ENCODE peak calls at places on chromosomes 2 and 18, in seven cellular contexts. E is activated gamma-delta T cell treated with Interleukin-2 at 50 U/mL for 16 hours; A is caudate nucleus; C is KBM-7; O is activated T-cell treated with anti-CD3 and anti-CD28 coated beads, Interleukin-2, amount 50 U/mL, for 4 hours; Z is GM03348; V is germinal center. Q is an unnamed sample.

GRCh38 chr2:160570386-160570785 is 76.8 kb upstream of the RBMS1 start:
- DNase-seq in O (no peak), A (no peak), C (peak; percentile 8), V (no peak), E (no peak), Z (no peak), Q (no peak)

GRCh38 chr18:63207154-63207790 is 112.3 kb downstream of the BCL2 start:
- DNase-seq in O (peak; percentile 14), C (no peak), V (peak; percentile 45), A (no peak), E (no peak), Z (no peak), Q (peak; percentile 71)

GRCh38 chr18:25463726-25464125 is 111.8 kb upstream of the ZNF521 start:
- DNase-seq in A (no peak), V (no peak), C (no peak), E (no peak), O (no peak), Z (no peak), Q (no peak)

GRCh38 chr18:9389706-9390105 is 55.1 kb downstream of the TWSG1 start:
- DNase-seq in C (no peak), O (no peak), A (no peak), E (no peak), V (no peak), Z (no peak), Q (no peak)

GRCh38 chr2:137950238-137950637 is 14.0 kb upstream of the HNMT start:
- DNase-seq in A (no peak), Z (no peak), V (no peak), C (peak; percentile 62), E (no peak), O (no peak), Q (no peak)

GRCh38 chr2:184444217-184444616 is 154.1 kb upstream of the ZNF804A start:
- DNase-seq in C (no peak), A (peak; percentile 31), Z (no peak), V (peak; percentile 18), O (no peak), E (no peak), Q (peak; percentile 75)

GRCh38 chr2:215003001-215003400 is 135.4 kb downstream of the ABCA12 start:
- DNase-seq in C (no peak), Z (no peak), V (no peak), E (no peak), O (no peak), A (peak; percentile 78), Q (no peak)

GRCh38 chr2:191244350-191244749 is 854 bp upstream of the MYO1B start:
- DNase-seq in V (no peak), C (no peak), Z (no peak), O (no peak), A (no peak), E (no peak), Q (no peak)

GRCh38 chr2:220891405-220891804 is 680.7 kb downstream of the EPHA4 start:
- DNase-seq in E (no peak), Z (peak; percentile 23), A (no peak), C (no peak), O (no peak), V (no peak), Q (no peak)

GRCh38 chr18:9861933-9862332 is 23.8 kb upstream of the TXNDC2 start:
- DNase-seq in Z (no peak), V (no peak), A (no peak), O (no peak), C (no peak), E (no peak), Q (no peak)

GRCh38 chr2:100793982-100794381 is 26.0 kb upstream of the NPAS2 start:
- DNase-seq in A (no peak), C (no peak), E (no peak), Z (no peak), V (no peak), O (no peak), Q (no peak)

GRCh38 chr2:235934059-235934896 is 233.9 kb downstream of the GBX2 start:
- DNase-seq in V (no peak), Z (no peak), A (no peak), E (no peak), O (no peak), C (no peak), Q (no peak)

Q was measured in NAMALWA.